ENCODE peak calls at places on chromosomes 3 and 15, in seven cellular contexts. N is epithelial cell of esophagus, K is astrocyte of the spinal cord, W is heart right ventricle, D is heart left ventricle, Z is tibial artery, Q is natural killer cell. B is an unnamed sample.

GRCh38 chr3:137642831-137643230 is 121.3 kb upstream of the SOX14 start:
- DNase-seq in N (peak), K (no peak), W (no peak), D (no peak), Z (no peak), Q (no peak), B (no peak)

GRCh38 chr15:60720493-60721231 is 241.7 kb upstream of the ICE2 start:
- DNase-seq in N (no peak), K (no peak), W (no peak), D (no peak), Z (no peak), Q (no peak), B (no peak)

GRCh38 chr15:43317566-43318184 is 12.7 kb downstream of the LCMT2 start:
- DNase-seq in N (no peak), K (peak), W (no peak), D (no peak), Z (no peak), Q (no peak), B (peak)

GRCh38 chr3:113219605-113220300 is 8.4 kb downstream of the BOC start:
- DNase-seq in N (peak), K (no peak), W (no peak), D (no peak), Z (no peak), Q (no peak), B (no peak)

GRCh38 chr3:54237109-54237508 is 114.8 kb downstream of the CACNA2D3 start:
- DNase-seq in N (no peak), K (no peak), W (no peak), D (no peak), Z (no peak), Q (no peak), B (no peak)

GRCh38 chr15:58931985-58932384 is 1.5 kb downstream of the SLTM start:
- DNase-seq in N (peak), K (peak), W (no peak), D (no peak), Z (no peak), Q (no peak), B (peak)

GRCh38 chr3:110900583-110900982 is 171.0 kb upstream of the NECTIN3 start:
- DNase-seq in N (no peak), K (peak), W (no peak), D (no peak), Z (no peak), Q (no peak), B (no peak)

GRCh38 chr15:37007301-37007700 is 93.0 kb downstream of the MEIS2 start:
- DNase-seq in N (no peak), K (no peak), W (no peak), D (no peak), Z (no peak), Q (no peak), B (peak)

GRCh38 chr3:147872568-147872967 is 463.4 kb downstream of the ZIC1 start:
- DNase-seq in N (no peak), K (no peak), W (no peak), D (no peak), Z (no peak), Q (no peak), B (no peak)

GRCh38 chr15:46709461-46709860 is 1007.8 kb upstream of the SEMA6D start:
- DNase-seq in N (no peak), K (no peak), W (no peak), D (no peak), Z (no peak), Q (no peak), B (no peak)

GRCh38 chr15:25967120-25967519 is 104.0 kb upstream of the ATP10A start:
- DNase-seq in N (no peak), K (no peak), W (no peak), D (no peak), Z (no peak), Q (no peak), B (no peak)

GRCh38 chr3:150868282-150868681 is 37.0 kb downstream of the MINDY4B start:
- DNase-seq in N (peak), K (no peak), W (no peak), D (no peak), Z (peak), Q (no peak), B (peak)

GRCh38 chr3:128068156-128068620 is 16.0 kb downstream of the SEC61A1 start:
- DNase-seq in N (peak), K (peak), W (no peak), D (no peak), Z (no peak), Q (no peak), B (peak)

GRCh38 chr3:69142090-69142489 is 19.7 kb upstream of the LMOD3 start:
- DNase-seq in N (no peak), K (peak), W (no peak), D (no peak), Z (no peak), Q (no peak), B (peak)

GRCh38 chr15:44836094-44836493 is 99.8 kb downstream of the TRIM69 start:
- DNase-seq in N (no peak), K (no peak), W (no peak), D (no peak), Z (no peak), Q (no peak), B (peak)

GRCh38 chr3:53045107-53045783 is 628 bp downstream of the SFMBT1 start:
- DNase-seq in N (peak), K (peak), W (peak), D (peak), Z (no peak), Q (peak), B (peak)

GRCh38 chr15:64009798-64010241 is 36.5 kb downstream of the DAPK2 start:
- DNase-seq in N (peak), K (peak), W (no peak), D (peak), Z (no peak), Q (peak), B (peak)

GRCh38 chr3:66110840-66111239 is 72.1 kb upstream of the MAGI1 start:
- DNase-seq in N (peak), K (peak), W (no peak), D (no peak), Z (no peak), Q (no peak), B (peak)

GRCh38 chr3:17021614-17022013 is 136.9 kb downstream of the PLCL2 start:
- DNase-seq in N (no peak), K (no peak), W (no peak), D (no peak), Z (no peak), Q (no peak), B (no peak)

GRCh38 chr3:164360738-164361376 is 717.4 kb downstream of the SI start:
- DNase-seq in N (no peak), K (no peak), W (no peak), D (no peak), Z (no peak), Q (no peak), B (no peak)

GRCh38 chr3:113783980-113784379 is 37.1 kb downstream of the ATP6V1A start:
- DNase-seq in N (no peak), K (no peak), W (no peak), D (no peak), Z (no peak), Q (no peak), B (peak)

GRCh38 chr15:44193651-44194396 is 1.2 kb downstream of the FRMD5 start:
- DNase-seq in N (peak), K (peak), W (no peak), D (no peak), Z (no peak), Q (no peak), B (peak)

GRCh38 chr15:29670945-29671307 is 151.3 kb downstream of the TJP1 start:
- DNase-seq in N (peak), K (peak), W (no peak), D (no peak), Z (no peak), Q (no peak), B (peak)

GRCh38 chr3:57966823-57967222 is 41.4 kb upstream of the FLNB start:
- DNase-seq in N (no peak), K (no peak), W (no peak), D (no peak), Z (peak), Q (no peak), B (peak)

GRCh38 chr3:132675408-132675807 is 15.3 kb downstream of the UBA5 start:
- DNase-seq in N (no peak), K (no peak), W (no peak), D (no peak), Z (no peak), Q (no peak), B (no peak)

GRCh38 chr3:128329491-128330300 is 137.0 kb downstream of the DNAJB8 start:
- DNase-seq in N (no peak), K (no peak), W (no peak), D (no peak), Z (no peak), Q (no peak), B (no peak)

GRCh38 chr3:28972921-28973320 is 307.9 kb upstream of the RBMS3 start:
- DNase-seq in N (peak), K (peak), W (no peak), D (no peak), Z (no peak), Q (no peak), B (peak)

GRCh38 chr3:169581633-169582032 is 81.9 kb downstream of the MECOM start:
- DNase-seq in N (peak), K (peak), W (no peak), D (no peak), Z (no peak), Q (no peak), B (no peak)

GRCh38 chr3:52318186-52318793 is 2.2 kb downstream of the DNAH1 start:
- DNase-seq in N (peak), K (no peak), W (no peak), D (no peak), Z (no peak), Q (no peak), B (no peak)

GRCh38 chr15:80825361-80826030 is 46.3 kb downstream of the CEMIP start:
- DNase-seq in N (peak), K (peak), W (peak), D (peak), Z (no peak), Q (no peak), B (no peak)

GRCh38 chr15:96457852-96458251 is 127.4 kb downstream of the NR2F2 start:
- DNase-seq in N (peak), K (no peak), W (no peak), D (no peak), Z (no peak), Q (no peak), B (no peak)

GRCh38 chr15:96460106-96460505 is 129.6 kb downstream of the NR2F2 start:
- DNase-seq in N (no peak), K (no peak), W (no peak), D (no peak), Z (no peak), Q (no peak), B (no peak)

GRCh38 chr15:96463376-96463775 is 132.9 kb downstream of the NR2F2 start:
- DNase-seq in N (no peak), K (no peak), W (no peak), D (no peak), Z (no peak), Q (no peak), B (no peak)

GRCh38 chr15:96466548-96466947 is 136.0 kb downstream of the NR2F2 start:
- DNase-seq in N (no peak), K (no peak), W (no peak), D (no peak), Z (no peak), Q (no peak), B (no peak)

DNA sequence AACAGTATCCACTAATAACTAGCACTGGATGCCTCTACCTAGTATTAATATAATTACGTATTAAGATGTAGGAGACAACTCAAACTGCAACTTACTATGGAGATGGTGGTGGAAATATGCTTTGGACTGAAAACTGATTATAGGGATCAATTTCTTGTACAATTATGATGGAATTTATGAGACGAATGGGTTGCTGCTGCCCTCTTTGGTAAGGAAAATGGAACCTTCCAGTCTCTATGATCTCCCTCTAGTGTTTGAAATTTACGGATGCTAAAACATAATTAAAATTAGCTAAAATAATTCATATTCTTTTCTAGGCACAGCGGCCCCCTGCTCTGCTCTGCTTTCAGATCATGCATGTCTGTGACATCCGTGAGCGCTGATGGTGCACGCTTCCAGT is 132.3 kb downstream of the NR2F2 start:
- DNase-seq in N (no peak), K (no peak), W (no peak), D (no peak), Z (no peak), Q (no peak), B (peak)
- TF ChIP-seq CTCF in N (no peak), K (no peak), W (peak), D (no peak), Z (no peak), Q (no peak), B (no peak)

GRCh38 chr3:80788914-80789313 is 972.5 kb downstream of the GBE1 start:
- DNase-seq in N (no peak), K (no peak), W (no peak), D (no peak), Z (no peak), Q (no peak), B (no peak)

GRCh38 chr3:80785875-80786274 is 975.6 kb downstream of the GBE1 start:
- DNase-seq in N (no peak), K (no peak), W (no peak), D (no peak), Z (no peak), Q (no peak), B (no peak)

DNA sequence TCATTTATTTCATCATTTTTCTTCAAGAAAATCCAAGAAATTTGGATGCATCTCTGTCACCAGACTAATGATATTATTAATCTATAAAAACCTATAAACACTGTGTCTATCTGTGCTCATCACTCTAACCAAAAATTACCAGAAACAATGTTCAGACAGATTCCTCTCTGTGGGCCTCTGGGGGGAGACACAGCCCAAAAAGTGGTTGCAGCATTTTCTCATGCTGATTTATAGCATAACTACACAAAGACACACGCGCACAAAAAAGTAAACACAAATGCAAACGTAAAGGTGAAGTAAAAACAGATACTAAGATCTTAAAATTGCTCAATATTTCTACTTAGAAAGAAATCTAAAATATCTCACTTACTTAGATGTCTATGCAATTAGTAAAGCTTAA is 976.0 kb downstream of the GBE1 start:
- DNase-seq in N (peak), K (no peak), W (no peak), D (no peak), Z (no peak), Q (no peak), B (no peak)
- TF ChIP-seq CTCF in N (no peak), K (peak), W (no peak), D (no peak), Z (no peak), Q (no peak), B (no peak)

GRCh38 chr3:46607603-46608028 is 4.7 kb upstream of the FAM240A start:
- DNase-seq in N (no peak), K (peak), W (no peak), D (no peak), Z (no peak), Q (no peak), B (peak)
- TF ChIP-seq CTCF in N (peak), K (peak), W (no peak), D (no peak), Z (no peak), Q (no peak), B (peak)

GRCh38 chr3:100316656-100317069 is 17.9 kb upstream of the NIT2 start:
- DNase-seq in N (peak), K (peak), W (no peak), D (no peak), Z (peak), Q (no peak), B (peak)
- TF ChIP-seq CTCF in N (peak), K (peak), W (peak), D (peak), Z (peak), Q (peak), B (peak)

GRCh38 chr15:92425578-92426225 is 32.0 kb downstream of the ST8SIA2 start:
- DNase-seq in N (no peak), K (no peak), W (no peak), D (no peak), Z (no peak), Q (no peak), B (no peak)
- TF ChIP-seq CTCF in N (no peak), K (no peak), W (peak), D (no peak), Z (no peak), Q (no peak), B (no peak)

GRCh38 chr3:10855871-10856662 is 40.0 kb downstream of the SLC6A11 start:
- DNase-seq in N (no peak), K (no peak), W (no peak), D (no peak), Z (no peak), Q (no peak), B (peak)
- TF ChIP-seq CTCF in N (peak), K (peak), W (no peak), D (peak), Z (no peak), Q (no peak), B (peak)

DNA sequence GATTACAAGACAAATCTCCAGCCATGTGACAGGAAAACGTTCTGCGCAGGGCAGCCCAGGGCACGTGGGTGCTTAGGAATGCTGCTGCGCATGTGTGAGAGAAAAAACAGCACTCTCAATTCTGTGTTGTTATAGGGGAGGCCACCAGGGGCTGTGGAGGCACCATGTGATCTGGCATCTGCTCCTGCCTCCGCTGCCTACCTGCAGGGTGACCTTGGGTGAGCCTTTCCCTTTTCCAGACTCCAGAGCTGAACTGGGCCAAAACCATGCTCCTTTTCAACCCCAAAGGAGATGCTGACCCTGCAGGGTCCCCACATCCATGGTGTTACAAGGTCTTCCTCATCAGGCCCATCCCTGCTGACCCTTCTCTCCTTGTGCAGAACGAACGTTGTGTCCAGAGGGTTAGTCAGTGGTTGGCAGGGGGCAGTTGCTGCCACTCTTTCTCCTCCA is 81.5 kb upstream of the RASGRF1 start:
- DNase-seq in N (no peak), K (no peak), W (no peak), D (no peak), Z (no peak), Q (no peak), B (peak)
- TF ChIP-seq CTCF in N (no peak), K (no peak), W (no peak), D (no peak), Z (no peak), Q (no peak), B (no peak)

GRCh38 chr15:71784719-71785118 is 25.6 kb upstream of the NR2E3 start:
- DNase-seq in N (no peak), K (no peak), W (no peak), D (no peak), Z (no peak), Q (no peak), B (no peak)
- TF ChIP-seq CTCF in N (peak), K (peak), W (no peak), D (peak), Z (no peak), Q (no peak), B (peak)

GRCh38 chr15:28289694-28290463 is 32.1 kb downstream of the HERC2 start:
- DNase-seq in N (peak), K (no peak), W (no peak), D (no peak), Z (no peak), Q (no peak), B (no peak)
- TF ChIP-seq CTCF in N (no peak), K (no peak), W (no peak), D (no peak), Z (no peak), Q (no peak), B (no peak)

B was measured in cardiac fibroblast.